ENCODE peak calls at places on chromosomes 4 and X, in six cellular contexts. P is HCT116, G is hepatocyte, N is GM23248, J is PC-3, X is neural progenitor cell. S is an unnamed sample.
A peak's percentile ranks its signal among the peaks of the same experiment; 100 is the strongest.

GRCh38 chr4:9691221-9692065 is 90.0 kb upstream of the DRD5 start:
- DNase-seq in P (peak; percentile 85), G (peak; percentile 98), N (peak; percentile 96), J (peak; percentile 36), X (peak; percentile 97), S (peak; percentile 70)

GRCh38 chrX:118976599-118977340 is 2.4 kb downstream of the LONRF3 start:
- DNase-seq in P (no peak), G (peak; percentile 56), N (peak; percentile 31), J (peak; percentile 70), X (no peak), S (peak; percentile 29)

GRCh38 chr4:76752911-76753494 is 144.9 kb downstream of the SOWAHB start:
- DNase-seq in P (peak; percentile 64), G (peak; percentile 58), N (peak; percentile 99), J (peak; percentile 84), X (no peak), S (no peak)

GRCh38 chr4:59412739-59413138 is 1787.4 kb upstream of the ADGRL3 start:
- DNase-seq in P (no peak), G (no peak), N (no peak), J (no peak), X (no peak), S (no peak)

GRCh38 chr4:138668309-138668708 is 347.3 kb upstream of the NOCT start:
- DNase-seq in P (no peak), G (no peak), N (no peak), J (no peak), X (no peak), S (no peak)

GRCh38 chr4:22356996-22357596 is 158.8 kb downstream of the ADGRA3 start:
- DNase-seq in P (no peak), G (peak; percentile 30), N (peak; percentile 63), J (peak; percentile 61), X (no peak), S (no peak)

GRCh38 chrX:26442340-26442739 is 226.4 kb downstream of the MAGEB5 start:
- DNase-seq in P (peak; percentile 2), G (peak; percentile 52), N (peak; percentile 36), J (peak; percentile 4), X (peak; percentile 30), S (no peak)

GRCh38 chr4:78542373-78542772 is 9.2 kb upstream of the ANXA3 start:
- DNase-seq in P (no peak), G (no peak), N (peak; percentile 85), J (peak; percentile 85), X (no peak), S (no peak)

GRCh38 chr4:23741586-23742240 is 148.1 kb downstream of the PPARGC1A start:
- DNase-seq in P (no peak), G (peak; percentile 14), N (no peak), J (no peak), X (no peak), S (no peak)

GRCh38 chr4:148302416-148302815 is 139.8 kb downstream of the NR3C2 start:
- DNase-seq in P (no peak), G (no peak), N (no peak), J (peak; percentile 53), X (no peak), S (no peak)

GRCh38 chr4:119841361-119841760 is 212.8 kb upstream of the PDE5A start:
- DNase-seq in P (no peak), G (peak; percentile 6), N (peak; percentile 2), J (peak; percentile 9), X (no peak), S (no peak)

GRCh38 chr4:373062-373839 is 35.6 kb downstream of the ZNF141 start:
- DNase-seq in P (no peak), G (no peak), N (no peak), J (no peak), X (no peak), S (no peak)

GRCh38 chrX:41029332-41029731 is 55.9 kb upstream of the USP9X start:
- DNase-seq in P (no peak), G (no peak), N (no peak), J (peak; percentile 55), X (no peak), S (no peak)

GRCh38 chr4:15936495-15936894 is 2.0 kb downstream of the FGFBP1 start:
- DNase-seq in P (no peak), G (no peak), N (no peak), J (peak; percentile 30), X (no peak), S (no peak)

GRCh38 chr4:6937748-6938147 is 28.1 kb downstream of the TBC1D14 start:
- DNase-seq in P (no peak), G (no peak), N (no peak), J (no peak), X (no peak), S (no peak)

GRCh38 chr4:54998991-54999390 is 126.4 kb downstream of the KDR start:
- DNase-seq in P (no peak), G (peak; percentile 40), N (peak; percentile 56), J (peak; percentile 55), X (peak; percentile 24), S (no peak)

GRCh38 chr4:8215001-8215427 is 15.9 kb downstream of the SH3TC1 start:
- DNase-seq in P (no peak), G (peak; percentile 46), N (peak; percentile 81), J (no peak), X (no peak), S (no peak)

GRCh38 chr4:82988323-82988832 is 22.2 kb downstream of the LIN54 start:
- DNase-seq in P (no peak), G (no peak), N (peak; percentile 82), J (peak; percentile 19), X (no peak), S (no peak)

GRCh38 chr4:156347412-156348075 is 393.9 kb upstream of the CTSO start:
- DNase-seq in P (peak; percentile 81), G (peak; percentile 14), N (peak; percentile 50), J (peak; percentile 71), X (no peak), S (no peak)

GRCh38 chr4:111879539-111879938 is 265.7 kb upstream of the FAM241A start:
- DNase-seq in P (no peak), G (no peak), N (no peak), J (no peak), X (peak; percentile 19), S (no peak)

GRCh38 chr4:111880116-111880515 is 265.1 kb upstream of the FAM241A start:
- DNase-seq in P (no peak), G (peak; percentile 13), N (no peak), J (no peak), X (no peak), S (no peak)

DNA sequence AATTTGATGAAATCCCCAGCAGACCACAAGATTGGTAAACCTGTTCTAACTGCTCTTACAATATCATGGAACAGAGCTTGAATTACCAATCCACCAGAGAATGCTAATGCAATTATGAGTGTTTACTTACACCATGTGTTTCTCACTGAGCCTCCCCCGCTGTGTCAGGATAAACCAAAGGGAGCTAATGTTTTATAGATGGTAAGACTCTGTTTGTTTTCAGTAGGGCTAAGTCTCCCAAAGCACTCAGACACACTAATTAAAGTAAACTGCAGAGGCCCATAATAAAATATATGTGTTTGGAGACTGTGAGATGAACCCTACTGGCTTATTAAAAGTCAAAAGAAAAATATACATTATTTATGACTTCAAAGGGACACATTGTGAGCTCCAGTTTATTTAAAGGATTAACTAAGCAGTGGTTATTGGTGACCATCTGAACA is 261.7 kb upstream of the FAM241A start:
- DNase-seq in P (no peak), G (no peak), N (peak; percentile 1), J (no peak), X (peak; percentile 71), S (no peak)
- TF ChIP-seq EZH2phosphoT487 in P (no peak), G (no peak), N (no peak), J (no peak), X (peak; percentile 96), S (no peak)

GRCh38 chrX:12372111-12372510 is 233.8 kb downstream of the FRMPD4 start:
- DNase-seq in P (no peak), G (no peak), N (no peak), J (peak; percentile 84), X (no peak), S (no peak)
- TF ChIP-seq EZH2phosphoT487 in P (no peak), G (no peak), N (no peak), J (no peak), X (no peak), S (no peak)

GRCh38 chr4:172725581-172725980 is 443.0 kb upstream of the GALNT7 start:
- DNase-seq in P (no peak), G (no peak), N (peak; percentile 72), J (peak; percentile 66), X (no peak), S (no peak)
- TF ChIP-seq EZH2phosphoT487 in P (no peak), G (no peak), N (no peak), J (no peak), X (no peak), S (no peak)

GRCh38 chrX:151970027-151970426 is 4.4 kb downstream of the GABRE start:
- DNase-seq in P (no peak), G (no peak), N (no peak), J (no peak), X (no peak), S (no peak)

GRCh38 chrX:151973851-151974335 is 583 bp downstream of the GABRE start:
- DNase-seq in P (no peak), G (peak; percentile 11), N (peak; percentile 72), J (no peak), X (no peak), S (no peak)

GRCh38 chrX:151974336-151975227 is at the start of gene GABRE:
- DNase-seq in P (no peak), G (peak; percentile 72), N (peak; percentile 76), J (no peak), X (peak; percentile 69), S (no peak)

GRCh38 chrX:151973262-151973661 is 1.2 kb downstream of the GABRE start:
- DNase-seq in P (no peak), G (no peak), N (peak; percentile 34), J (no peak), X (no peak), S (no peak)

GRCh38 chrX:151970661-151971060 is 3.8 kb downstream of the GABRE start:
- DNase-seq in P (no peak), G (peak; percentile 28), N (peak; percentile 92), J (peak; percentile 65), X (no peak), S (no peak)
- TF ChIP-seq EZH2phosphoT487 in P (no peak), G (no peak), N (peak; percentile 84), J (no peak), X (no peak), S (no peak)

DNA sequence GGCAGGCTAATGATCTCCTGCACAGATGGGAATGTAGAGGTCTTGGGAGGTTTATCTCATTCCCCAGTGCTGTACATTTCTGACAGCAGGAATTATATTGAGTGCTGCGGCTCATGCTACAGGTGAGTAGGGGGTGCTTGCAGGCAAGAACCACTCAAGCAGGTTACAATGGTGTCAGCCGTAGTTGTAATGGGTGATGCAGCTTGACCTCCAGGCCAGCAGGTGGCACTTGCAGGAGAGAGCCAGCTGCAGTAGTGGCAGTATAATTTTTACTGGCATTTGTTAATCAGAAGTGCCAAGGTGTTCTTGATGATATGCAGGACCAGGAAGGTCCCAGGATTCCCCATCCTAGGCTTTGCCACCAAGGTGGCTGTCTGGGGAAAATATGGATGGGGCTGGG is 759.6 kb upstream of the NDST4 start:
- DNase-seq in P (no peak), G (no peak), N (no peak), J (no peak), X (no peak), S (no peak)
- TF ChIP-seq EZH2phosphoT487 in P (no peak), G (no peak), N (no peak), J (no peak), X (no peak), S (no peak)

DNA sequence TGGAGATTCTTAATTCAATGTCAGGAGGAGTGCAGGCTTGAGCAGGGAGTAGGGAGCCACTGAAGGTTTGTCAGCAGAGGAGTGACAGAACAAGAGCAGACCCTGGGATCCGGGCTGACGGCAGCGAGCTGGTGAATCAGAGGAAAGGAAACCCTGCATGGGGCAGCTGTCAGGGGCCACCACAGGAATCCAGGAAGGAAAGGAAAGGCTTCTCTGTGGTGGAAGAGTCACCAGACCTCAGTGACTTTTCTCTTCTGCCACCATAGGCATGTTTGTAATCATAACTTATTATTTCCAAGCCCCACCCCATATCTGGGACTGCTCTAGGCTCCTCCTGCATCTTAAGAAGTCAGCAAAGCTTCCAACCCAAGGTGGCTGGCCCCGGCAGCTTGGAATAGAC is 150.9 kb downstream of the BCOR start:
- DNase-seq in P (no peak), G (no peak), N (peak; percentile 76), J (peak; percentile 77), X (no peak), S (no peak)
- TF ChIP-seq EZH2phosphoT487 in P (no peak), G (no peak), N (no peak), J (no peak), X (no peak), S (no peak)

S was measured in OCI-LY7.